ENCODE peak calls at places on chromosomes 4 and X, in eight cellular contexts. One of them, this sample, is unnamed.

GRCh38 chr4:114036426-114036825 is 57.0 kb upstream of the ARSJ start:
- ATAC-seq in GM12878: peak
- ATAC-seq in Panc1: no peak
- ATAC-seq in K562: no peak
- ATAC-seq in GM23338: no peak
- ATAC-seq in upper lobe of left lung: no peak
- ATAC-seq in HCT116: no peak
- ATAC-seq in HepG2: no peak
- ATAC-seq in this sample: no peak

GRCh38 chr4:144955104-144955503 is 142.9 kb downstream of the ANAPC10 start:
- ATAC-seq in K562: no peak
- ATAC-seq in HCT116: no peak
- ATAC-seq in GM23338: no peak
- ATAC-seq in GM12878: no peak
- ATAC-seq in HepG2: peak
- ATAC-seq in Panc1: no peak
- ATAC-seq in upper lobe of left lung: no peak
- ATAC-seq in this sample: no peak

GRCh38 chrX:38163193-38163592 is 57.5 kb downstream of the SRPX start:
- ATAC-seq in GM12878: no peak
- ATAC-seq in upper lobe of left lung: no peak
- ATAC-seq in K562: no peak
- ATAC-seq in HepG2: no peak
- ATAC-seq in GM23338: no peak
- ATAC-seq in HCT116: no peak
- ATAC-seq in Panc1: no peak
- ATAC-seq in this sample: no peak

GRCh38 chrX:39891781-39892180 is 206.0 kb downstream of the BCOR start:
- ATAC-seq in GM12878: peak
- ATAC-seq in K562: no peak
- ATAC-seq in HCT116: no peak
- ATAC-seq in upper lobe of left lung: no peak
- ATAC-seq in GM23338: no peak
- ATAC-seq in Panc1: no peak
- ATAC-seq in HepG2: no peak
- ATAC-seq in this sample: no peak

GRCh38 chrX:96483642-96484160 is 200.9 kb upstream of the DIAPH2 start:
- ATAC-seq in K562: no peak
- ATAC-seq in HepG2: no peak
- ATAC-seq in HCT116: no peak
- ATAC-seq in GM23338: peak
- ATAC-seq in Panc1: no peak
- ATAC-seq in upper lobe of left lung: no peak
- ATAC-seq in GM12878: no peak
- ATAC-seq in this sample: no peak

GRCh38 chr4:704198-704891 is 1.3 kb upstream of the PCGF3 start:
- ATAC-seq in HCT116: no peak
- ATAC-seq in HepG2: no peak
- ATAC-seq in upper lobe of left lung: no peak
- ATAC-seq in GM23338: no peak
- ATAC-seq in K562: no peak
- ATAC-seq in GM12878: no peak
- ATAC-seq in Panc1: no peak
- ATAC-seq in this sample: no peak

GRCh38 chr4:16157609-16158503 is 68.4 kb downstream of the TAPT1 start:
- ATAC-seq in HepG2: peak
- ATAC-seq in K562: peak
- ATAC-seq in GM12878: no peak
- ATAC-seq in HCT116: no peak
- ATAC-seq in Panc1: no peak
- ATAC-seq in upper lobe of left lung: peak
- ATAC-seq in GM23338: peak
- ATAC-seq in this sample: no peak

GRCh38 chr4:7029212-7029611 is 14.0 kb upstream of the TADA2B start:
- ATAC-seq in GM23338: no peak
- ATAC-seq in HCT116: no peak
- ATAC-seq in Panc1: no peak
- ATAC-seq in HepG2: no peak
- ATAC-seq in upper lobe of left lung: no peak
- ATAC-seq in GM12878: no peak
- ATAC-seq in K562: no peak
- ATAC-seq in this sample: no peak

GRCh38 chr4:89301003-89301402 is 6.6 kb downstream of the GPRIN3 start:
- ATAC-seq in GM23338: no peak
- ATAC-seq in GM12878: no peak
- ATAC-seq in K562: no peak
- ATAC-seq in HCT116: no peak
- ATAC-seq in HepG2: no peak
- ATAC-seq in Panc1: no peak
- ATAC-seq in upper lobe of left lung: no peak
- ATAC-seq in this sample: no peak

GRCh38 chr4:109648266-109648996 is 54.8 kb downstream of the CASP6 start:
- ATAC-seq in Panc1: no peak
- ATAC-seq in upper lobe of left lung: no peak
- ATAC-seq in HCT116: no peak
- ATAC-seq in HepG2: no peak
- ATAC-seq in K562: no peak
- ATAC-seq in GM23338: no peak
- ATAC-seq in GM12878: peak
- ATAC-seq in this sample: no peak

GRCh38 chr4:168825975-168826374 is 184.1 kb downstream of the CBR4 start:
- ATAC-seq in GM12878: no peak
- ATAC-seq in HepG2: no peak
- ATAC-seq in HCT116: no peak
- ATAC-seq in K562: no peak
- ATAC-seq in Panc1: no peak
- ATAC-seq in GM23338: no peak
- ATAC-seq in upper lobe of left lung: no peak
- ATAC-seq in this sample: no peak

GRCh38 chr4:143046454-143046853 is 138.3 kb upstream of the USP38 start:
- ATAC-seq in upper lobe of left lung: peak
- ATAC-seq in HCT116: no peak
- ATAC-seq in GM23338: no peak
- ATAC-seq in K562: no peak
- ATAC-seq in Panc1: no peak
- ATAC-seq in GM12878: no peak
- ATAC-seq in HepG2: peak
- ATAC-seq in this sample: peak

GRCh38 chr4:65791111-65791806 is 121.0 kb upstream of the EPHA5 start:
- ATAC-seq in upper lobe of left lung: no peak
- ATAC-seq in HCT116: no peak
- ATAC-seq in Panc1: no peak
- ATAC-seq in K562: no peak
- ATAC-seq in GM12878: no peak
- ATAC-seq in GM23338: no peak
- ATAC-seq in HepG2: no peak
- ATAC-seq in this sample: no peak

GRCh38 chr4:159282944-159283343 is 180.1 kb downstream of the RAPGEF2 start:
- ATAC-seq in upper lobe of left lung: no peak
- ATAC-seq in GM12878: no peak
- ATAC-seq in GM23338: no peak
- ATAC-seq in Panc1: no peak
- ATAC-seq in K562: no peak
- ATAC-seq in HCT116: no peak
- ATAC-seq in HepG2: peak
- ATAC-seq in this sample: no peak

GRCh38 chrX:49725923-49726904 is 30.4 kb upstream of the PAGE1 start:
- ATAC-seq in upper lobe of left lung: peak
- ATAC-seq in K562: peak
- ATAC-seq in GM23338: no peak
- ATAC-seq in Panc1: no peak
- ATAC-seq in HepG2: no peak
- ATAC-seq in GM12878: no peak
- ATAC-seq in HCT116: no peak
- ATAC-seq in this sample: no peak

GRCh38 chrX:54978448-54978847 is 15.5 kb downstream of the PFKFB1 start:
- ATAC-seq in HepG2: no peak
- ATAC-seq in upper lobe of left lung: no peak
- ATAC-seq in GM23338: no peak
- ATAC-seq in K562: no peak
- ATAC-seq in HCT116: peak
- ATAC-seq in Panc1: no peak
- ATAC-seq in GM12878: no peak
- ATAC-seq in this sample: no peak

GRCh38 chrX:16807976-16808542 is 21.8 kb downstream of the TXLNG start:
- ATAC-seq in Panc1: no peak
- ATAC-seq in GM12878: peak
- ATAC-seq in HepG2: peak
- ATAC-seq in HCT116: no peak
- ATAC-seq in upper lobe of left lung: peak
- ATAC-seq in K562: peak
- ATAC-seq in GM23338: peak
- ATAC-seq in this sample: peak

GRCh38 chr4:32841217-32841616 is 2121.0 kb downstream of the PCDH7 start:
- ATAC-seq in upper lobe of left lung: no peak
- ATAC-seq in K562: no peak
- ATAC-seq in HCT116: no peak
- ATAC-seq in HepG2: peak
- ATAC-seq in Panc1: no peak
- ATAC-seq in GM23338: no peak
- ATAC-seq in GM12878: no peak
- ATAC-seq in this sample: no peak

GRCh38 chr4:32840461-32841189 is 2120.5 kb downstream of the PCDH7 start:
- ATAC-seq in HCT116: no peak
- ATAC-seq in GM12878: no peak
- ATAC-seq in upper lobe of left lung: no peak
- ATAC-seq in GM23338: no peak
- ATAC-seq in Panc1: no peak
- ATAC-seq in K562: no peak
- ATAC-seq in HepG2: no peak
- ATAC-seq in this sample: no peak
- TF ChIP-seq POLR2AphosphoS5 in HCT116: no peak
- TF ChIP-seq POLR2AphosphoS5 in GM12878: no peak
- TF ChIP-seq POLR2AphosphoS5 in upper lobe of left lung: no peak
- TF ChIP-seq POLR2AphosphoS5 in GM23338: no peak
- TF ChIP-seq POLR2AphosphoS5 in Panc1: no peak
- TF ChIP-seq POLR2AphosphoS5 in K562: no peak
- TF ChIP-seq POLR2AphosphoS5 in HepG2: no peak
- TF ChIP-seq POLR2AphosphoS5 in this sample: no peak

DNA sequence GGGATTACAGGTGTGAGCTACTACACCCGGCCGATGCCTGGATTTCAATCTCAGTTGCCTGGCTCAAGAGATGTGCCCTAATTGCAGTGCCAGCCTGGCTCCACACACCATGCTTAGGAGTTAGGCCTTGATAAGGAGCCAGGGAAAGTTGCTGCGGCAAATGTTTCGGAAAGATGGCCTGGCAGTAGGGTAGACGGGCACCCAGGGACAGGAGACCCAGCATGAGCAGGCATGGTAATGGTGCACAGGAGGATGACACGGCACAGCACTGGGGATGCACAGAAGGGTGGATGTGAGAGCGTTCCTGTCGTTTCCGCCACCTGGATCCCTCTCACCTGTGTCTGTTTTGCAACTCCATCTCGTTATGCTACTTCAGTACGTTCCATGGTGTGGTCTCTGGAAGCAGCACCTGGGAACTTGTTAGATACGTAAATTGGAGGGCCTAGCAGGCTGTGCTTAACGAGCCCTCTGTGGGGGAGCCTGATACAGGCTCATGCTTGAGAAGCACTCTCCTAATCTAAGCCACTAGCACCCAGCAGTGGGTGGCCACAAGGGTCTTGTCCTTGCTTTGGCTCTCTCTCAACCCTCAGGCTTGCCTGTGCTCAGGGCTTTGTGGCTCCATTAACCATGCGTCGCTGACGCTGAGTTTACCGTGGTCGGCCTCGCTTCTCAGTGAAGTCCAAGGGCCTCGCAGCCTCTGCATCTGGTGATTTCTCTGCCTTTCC is 20.3 kb downstream of the RNF4 start:
- ATAC-seq in K562: no peak
- ATAC-seq in HCT116: no peak
- ATAC-seq in GM23338: peak
- ATAC-seq in HepG2: no peak
- ATAC-seq in upper lobe of left lung: no peak
- ATAC-seq in Panc1: no peak
- ATAC-seq in GM12878: no peak
- ATAC-seq in this sample: no peak
- TF ChIP-seq POLR2AphosphoS5 in K562: no peak
- TF ChIP-seq POLR2AphosphoS5 in HCT116: no peak
- TF ChIP-seq POLR2AphosphoS5 in GM23338: no peak
- TF ChIP-seq POLR2AphosphoS5 in HepG2: no peak
- TF ChIP-seq POLR2AphosphoS5 in upper lobe of left lung: no peak
- TF ChIP-seq POLR2AphosphoS5 in Panc1: no peak
- TF ChIP-seq POLR2AphosphoS5 in GM12878: no peak
- TF ChIP-seq POLR2AphosphoS5 in this sample: no peak

GRCh38 chr4:99088485-99089365 is at the start of gene ADH5:
- ATAC-seq in HCT116: peak
- ATAC-seq in Panc1: peak
- ATAC-seq in K562: peak
- ATAC-seq in GM12878: peak
- ATAC-seq in upper lobe of left lung: peak
- ATAC-seq in HepG2: peak
- ATAC-seq in GM23338: peak
- ATAC-seq in this sample: peak
- TF ChIP-seq POLR2AphosphoS5 in HCT116: peak
- TF ChIP-seq POLR2AphosphoS5 in Panc1: peak
- TF ChIP-seq POLR2AphosphoS5 in K562: peak
- TF ChIP-seq POLR2AphosphoS5 in GM12878: peak
- TF ChIP-seq POLR2AphosphoS5 in upper lobe of left lung: peak
- TF ChIP-seq POLR2AphosphoS5 in HepG2: peak
- TF ChIP-seq POLR2AphosphoS5 in GM23338: peak
- TF ChIP-seq POLR2AphosphoS5 in this sample: peak

GRCh38 chr4:173516621-173517612 is 13.1 kb downstream of the HAND2 start:
- ATAC-seq in K562: no peak
- ATAC-seq in Panc1: no peak
- ATAC-seq in HCT116: no peak
- ATAC-seq in GM12878: no peak
- ATAC-seq in GM23338: peak
- ATAC-seq in HepG2: no peak
- ATAC-seq in upper lobe of left lung: no peak
- ATAC-seq in this sample: no peak
- TF ChIP-seq POLR2AphosphoS5 in K562: no peak
- TF ChIP-seq POLR2AphosphoS5 in Panc1: no peak
- TF ChIP-seq POLR2AphosphoS5 in HCT116: no peak
- TF ChIP-seq POLR2AphosphoS5 in GM12878: no peak
- TF ChIP-seq POLR2AphosphoS5 in GM23338: no peak
- TF ChIP-seq POLR2AphosphoS5 in HepG2: no peak
- TF ChIP-seq POLR2AphosphoS5 in upper lobe of left lung: no peak
- TF ChIP-seq POLR2AphosphoS5 in this sample: no peak